ENCODE peak calls at places on chromosomes 2 and 18, in seven cellular contexts. V, W, R, F, O, A and D are unnamed samples.
A peak's percentile ranks its signal among the peaks of the same experiment; 100 is the strongest.

GRCh38 chr2:216023055-216023648 is 9.8 kb upstream of the MREG start:
- DNase-seq in V (no peak), A (peak; percentile 42), F (no peak), W (peak; percentile 63), O (peak; percentile 54), R (peak; percentile 40), D (peak; percentile 68)

GRCh38 chr2:226411727-226412360 is 387.8 kb downstream of the IRS1 start:
- DNase-seq in A (peak; percentile 93), R (peak; percentile 93), O (no peak), F (no peak), V (no peak), W (no peak), D (peak; percentile 32)

GRCh38 chr18:40249390-40250080 is 1705.5 kb upstream of the PIK3C3 start:
- DNase-seq in A (no peak), V (no peak), W (no peak), F (no peak), R (peak; percentile 11), O (no peak), D (no peak)

GRCh38 chr18:23141022-23141999 is 6.0 kb downstream of the CABLES1 start:
- DNase-seq in A (no peak), V (no peak), W (peak; percentile 50), F (no peak), O (peak; percentile 62), R (no peak), D (peak; percentile 64)

GRCh38 chr2:54675738-54676137 is 47.7 kb upstream of the EML6 start:
- DNase-seq in V (no peak), W (no peak), F (no peak), R (no peak), O (peak; percentile 76), A (no peak), D (no peak)

GRCh38 chr18:79614211-79615028 is 65.2 kb upstream of the CTDP1 start:
- DNase-seq in F (peak; percentile 27), R (no peak), A (no peak), W (no peak), O (no peak), V (no peak), D (no peak)

GRCh38 chr2:236195726-236196125 is 27.5 kb upstream of the GBX2 start:
- DNase-seq in O (no peak), A (no peak), R (no peak), V (no peak), W (no peak), F (no peak), D (no peak)

GRCh38 chr2:110747522-110748488 is 15.4 kb downstream of the ACOXL start:
- DNase-seq in W (no peak), A (no peak), O (no peak), R (no peak), F (no peak), V (no peak), D (no peak)

GRCh38 chr2:14015113-14015512 is 617.4 kb upstream of the LRATD1 start:
- DNase-seq in A (no peak), R (no peak), O (no peak), W (no peak), F (no peak), V (no peak), D (no peak)

GRCh38 chr2:11692966-11693521 is 23.0 kb upstream of the NTSR2 start:
- DNase-seq in A (peak; percentile 65), F (no peak), O (peak; percentile 74), V (peak; percentile 64), W (peak; percentile 80), R (peak; percentile 57), D (peak; percentile 85)

GRCh38 chr2:24065341-24065740 is 10.8 kb downstream of the SF3B6 start:
- DNase-seq in A (no peak), V (no peak), O (no peak), R (no peak), W (no peak), F (no peak), D (no peak)

GRCh38 chr2:132430895-132431294 is 14.3 kb downstream of the GPR39 start:
- DNase-seq in R (peak; percentile 95), F (no peak), V (no peak), A (no peak), W (no peak), O (no peak), D (no peak)

GRCh38 chr2:11550302-11550701 is 16.5 kb downstream of the GREB1 start:
- DNase-seq in A (no peak), O (no peak), F (no peak), W (no peak), R (no peak), V (no peak), D (no peak)

GRCh38 chr2:24262571-24262970 is 87.7 kb downstream of the FAM228A start:
- DNase-seq in V (no peak), A (no peak), F (no peak), O (no peak), R (no peak), W (no peak), D (no peak)

GRCh38 chr2:174656671-174657171 is 59.1 kb upstream of the WIPF1 start:
- DNase-seq in F (no peak), A (no peak), O (no peak), V (no peak), W (no peak), R (no peak), D (no peak)

GRCh38 chr2:198499539-198499938 is 695.1 kb downstream of the PLCL1 start:
- DNase-seq in F (no peak), A (no peak), R (no peak), V (no peak), O (no peak), W (no peak), D (no peak)

GRCh38 chr2:86552889-86553288 is 10.4 kb downstream of the CHMP3 start:
- DNase-seq in V (no peak), A (no peak), R (no peak), F (no peak), W (no peak), O (no peak), D (no peak)

GRCh38 chr18:57329856-57330255 is 22.5 kb upstream of the ST8SIA3 start:
- DNase-seq in V (no peak), W (no peak), A (no peak), R (no peak), O (no peak), F (no peak), D (no peak)

GRCh38 chr2:223501604-223502003 is 100.6 kb downstream of the SCG2 start:
- DNase-seq in F (no peak), A (no peak), W (no peak), R (peak; percentile 26), V (no peak), O (no peak), D (no peak)

GRCh38 chr18:76722224-76723061 is 99.9 kb upstream of the ZNF236 start:
- DNase-seq in W (no peak), A (no peak), F (no peak), V (no peak), O (no peak), R (no peak), D (no peak)
- H3K4me1 ChIP-seq in W (no peaks in the 10 kb centered on the region), A (no peaks in the 10 kb centered on the region), F (no peaks in the 10 kb centered on the region), V (no peaks in the 10 kb centered on the region), O (no peaks in the 10 kb centered on the region), R (no peaks in the 10 kb centered on the region), D (no peaks in the 10 kb centered on the region)

GRCh38 chr18:45107425-45107824 is 426.7 kb downstream of the SETBP1 start:
- DNase-seq in V (no peak), A (no peak), O (no peak), F (no peak), R (peak; percentile 51), W (no peak), D (no peak)

GRCh38 chr18:45103319-45104070 is 422.8 kb downstream of the SETBP1 start:
- DNase-seq in W (no peak), V (no peak), O (no peak), F (no peak), R (no peak), A (no peak), D (no peak)

GRCh38 chr18:45106331-45106774 is 425.7 kb downstream of the SETBP1 start:
- DNase-seq in A (no peak), V (no peak), O (no peak), W (no peak), R (no peak), F (no peak), D (no peak)

GRCh38 chr18:45102863-45103262 is 422.2 kb downstream of the SETBP1 start:
- DNase-seq in V (no peak), F (no peak), A (no peak), O (no peak), W (no peak), R (no peak), D (no peak)

DNA sequence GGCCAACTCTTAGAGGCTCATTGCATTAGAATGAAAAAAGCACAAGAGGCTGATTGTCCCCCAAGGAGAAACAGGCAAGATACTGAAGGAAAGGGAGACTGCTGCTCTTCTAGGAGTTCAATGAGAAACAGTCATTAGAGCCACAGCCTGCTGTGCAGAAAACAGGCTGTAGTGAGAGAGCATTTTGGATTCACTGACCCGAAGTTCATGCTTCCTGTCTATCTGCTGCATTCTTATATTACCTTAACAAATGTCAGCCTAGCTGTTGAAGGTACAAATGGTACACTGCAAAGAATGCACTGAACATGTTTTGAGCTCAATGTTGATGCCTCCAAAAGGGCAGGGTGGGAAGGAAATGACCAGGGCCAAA is 423.4 kb downstream of the SETBP1 start:
- DNase-seq in R (no peak), W (no peak), F (no peak), O (no peak), A (no peak), V (no peak), D (no peak)
- H3K4me1 ChIP-seq in R (peaks cover 4% of the 10 kb centered on the region), W (no peaks in the 10 kb centered on the region), F (peaks cover 25% of the 10 kb centered on the region), O (peaks cover 4% of the 10 kb centered on the region), A (no peaks in the 10 kb centered on the region), V (peaks cover 9% of the 10 kb centered on the region), D (no peaks in the 10 kb centered on the region)

DNA sequence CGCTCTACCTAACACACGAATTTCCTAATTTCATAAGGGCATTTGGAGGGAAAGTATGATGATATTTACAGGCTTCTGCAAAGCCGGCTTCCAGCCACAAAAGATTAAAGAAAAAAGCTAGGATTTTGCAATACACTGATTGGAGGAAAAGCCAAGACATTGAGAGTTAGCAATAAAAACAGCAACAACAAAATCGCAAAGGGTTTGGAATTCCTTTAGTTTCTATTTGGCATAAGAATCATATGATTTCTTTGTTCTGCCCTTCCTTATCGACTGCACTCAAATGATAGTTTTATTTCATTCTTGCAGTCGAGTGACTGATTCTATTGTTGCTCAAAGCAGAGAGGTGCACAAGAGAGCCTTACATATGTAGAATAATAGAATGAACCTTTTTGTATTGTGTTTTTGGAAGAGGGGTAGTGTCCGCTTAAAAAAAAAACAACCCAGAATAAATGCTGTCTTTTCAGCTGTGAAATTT is 3.9 kb upstream of the ZNF532 start:
- DNase-seq in V (no peak), O (no peak), W (no peak), A (no peak), F (no peak), R (no peak), D (no peak)
- H3K4me1 ChIP-seq in V (peaks cover 45% of the 10 kb centered on the region), O (peaks cover 68% of the 10 kb centered on the region), W (peaks cover 49% of the 10 kb centered on the region), A (peaks cover 30% of the 10 kb centered on the region), F (peaks cover 52% of the 10 kb centered on the region), R (peaks cover 43% of the 10 kb centered on the region), D (no peaks in the 10 kb centered on the region)

DNA sequence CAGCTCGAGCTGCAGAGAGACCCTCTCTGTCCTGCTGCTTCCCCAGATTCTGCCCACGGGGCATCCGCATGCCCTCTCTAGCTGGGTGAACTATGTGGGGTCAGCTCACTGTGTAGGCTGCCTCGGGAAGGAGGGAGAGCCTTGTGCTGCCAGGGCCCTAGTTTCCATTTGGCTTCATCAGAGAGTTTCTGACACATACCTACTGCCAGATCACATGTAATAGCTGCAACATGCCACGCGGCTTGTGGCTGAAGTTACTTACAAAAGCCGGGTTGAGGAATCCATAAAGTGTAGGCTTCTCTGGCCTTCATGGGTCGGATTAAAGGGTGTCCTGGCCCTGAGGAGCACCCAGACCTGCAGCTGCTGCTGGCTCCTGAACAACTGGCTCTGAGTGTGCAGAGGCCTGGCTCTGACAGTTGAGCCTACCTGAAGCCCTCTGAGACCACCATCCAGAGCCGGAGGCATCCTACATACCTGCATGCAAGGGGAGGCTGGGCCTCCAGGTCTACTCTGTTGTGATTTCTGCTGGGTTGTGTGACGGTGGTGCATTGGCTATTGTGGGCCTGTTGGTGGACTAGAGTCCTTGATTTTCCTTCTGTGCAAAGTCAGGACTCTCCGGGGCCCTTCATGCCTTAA is 130.0 kb downstream of the SH3RF3 start:
- DNase-seq in A (no peak), V (no peak), O (no peak), W (no peak), F (no peak), R (no peak), D (no peak)
- H3K4me1 ChIP-seq in A (peaks cover 11% of the 10 kb centered on the region), V (no peaks in the 10 kb centered on the region), O (peaks cover 21% of the 10 kb centered on the region), W (peaks cover 6% of the 10 kb centered on the region), F (peaks cover 77% of the 10 kb centered on the region), R (no peaks in the 10 kb centered on the region), D (no peaks in the 10 kb centered on the region)